ENCODE peak calls at places on chromosomes 16 and 17, in four cellular contexts. One of them, this sample, is unnamed.

GRCh38 chr17:52938623-52939230 is 780.2 kb upstream of the CA10 start:
- DNase-seq in sciatic nerve: no peak
- DNase-seq in endodermal cell: no peak
- DNase-seq in nephron progenitor cell: no peak
- DNase-seq in this sample: no peak

GRCh38 chr17:76125391-76125675 is 15.7 kb downstream of the FOXJ1 start:
- DNase-seq in sciatic nerve: no peak
- DNase-seq in endodermal cell: no peak
- DNase-seq in nephron progenitor cell: no peak
- DNase-seq in this sample: no peak

GRCh38 chr17:73838815-73839214 is 194.6 kb upstream of the SDK2 start:
- DNase-seq in sciatic nerve: no peak
- DNase-seq in endodermal cell: no peak
- DNase-seq in nephron progenitor cell: no peak
- DNase-seq in this sample: no peak

GRCh38 chr17:61201211-61201610 is 198.4 kb upstream of the TBX2 start:
- DNase-seq in sciatic nerve: no peak
- DNase-seq in endodermal cell: no peak
- DNase-seq in nephron progenitor cell: no peak
- DNase-seq in this sample: peak; percentile 90

GRCh38 chr16:65919977-65920376 is 446.5 kb upstream of the CDH5 start:
- DNase-seq in sciatic nerve: no peak
- DNase-seq in endodermal cell: no peak
- DNase-seq in nephron progenitor cell: no peak
- DNase-seq in this sample: no peak

GRCh38 chr17:78129385-78130079 is 977 bp upstream of the TMC6 start:
- DNase-seq in sciatic nerve: peak; percentile 60
- DNase-seq in endodermal cell: peak; percentile 70
- DNase-seq in nephron progenitor cell: no peak
- DNase-seq in this sample: no peak

GRCh38 chr17:81902653-81903414 is 796 bp downstream of the NPB start:
- DNase-seq in sciatic nerve: no peak
- DNase-seq in endodermal cell: peak; percentile 81
- DNase-seq in nephron progenitor cell: no peak
- DNase-seq in this sample: no peak

GRCh38 chr17:6779411-6779810 is 3.4 kb downstream of the FBXO39 start:
- DNase-seq in sciatic nerve: no peak
- DNase-seq in endodermal cell: no peak
- DNase-seq in nephron progenitor cell: no peak
- DNase-seq in this sample: no peak

GRCh38 chr16:75555707-75556512 is at the start of gene TMEM231:
- DNase-seq in sciatic nerve: peak; percentile 98
- DNase-seq in endodermal cell: peak; percentile 99
- DNase-seq in nephron progenitor cell: peak; percentile 98
- DNase-seq in this sample: peak; percentile 89

GRCh38 chr16:49884033-49884707 is 28.3 kb upstream of the ZNF423 start:
- DNase-seq in sciatic nerve: no peak
- DNase-seq in endodermal cell: no peak
- DNase-seq in nephron progenitor cell: no peak
- DNase-seq in this sample: peak; percentile 8

GRCh38 chr17:11278186-11278983 is 37.4 kb downstream of the SHISA6 start:
- DNase-seq in sciatic nerve: no peak
- DNase-seq in endodermal cell: no peak
- DNase-seq in nephron progenitor cell: no peak
- DNase-seq in this sample: no peak

GRCh38 chr16:9048302-9048700 is 43.1 kb upstream of the HAPSTR1 start:
- DNase-seq in sciatic nerve: no peak
- DNase-seq in endodermal cell: no peak
- DNase-seq in nephron progenitor cell: no peak
- DNase-seq in this sample: no peak

GRCh38 chr16:76176616-76177015 is 100.6 kb upstream of the CNTNAP4 start:
- DNase-seq in sciatic nerve: no peak
- DNase-seq in endodermal cell: no peak
- DNase-seq in nephron progenitor cell: no peak
- DNase-seq in this sample: no peak

GRCh38 chr16:72198021-72198420 is 26.1 kb upstream of the PMFBP1 start:
- DNase-seq in sciatic nerve: peak; percentile 72
- DNase-seq in endodermal cell: no peak
- DNase-seq in nephron progenitor cell: peak; percentile 21
- DNase-seq in this sample: peak; percentile 82

GRCh38 chr16:2468725-2469398 is 2.2 kb upstream of the NTN3 start:
- DNase-seq in sciatic nerve: peak; percentile 57
- DNase-seq in endodermal cell: peak; percentile 66
- DNase-seq in nephron progenitor cell: peak; percentile 49
- DNase-seq in this sample: no peak

GRCh38 chr16:23700509-23700908 is 12.5 kb downstream of the ERN2 start:
- DNase-seq in sciatic nerve: no peak
- DNase-seq in endodermal cell: peak; percentile 82
- DNase-seq in nephron progenitor cell: peak; percentile 14
- DNase-seq in this sample: no peak

GRCh38 chr16:79758615-79759346 is 158.2 kb upstream of the MAF start:
- DNase-seq in sciatic nerve: no peak
- DNase-seq in endodermal cell: no peak
- DNase-seq in nephron progenitor cell: no peak
- DNase-seq in this sample: no peak

GRCh38 chr17:29196784-29197515 is 16.8 kb upstream of the MYO18A start:
- DNase-seq in sciatic nerve: no peak
- DNase-seq in endodermal cell: peak; percentile 54
- DNase-seq in nephron progenitor cell: no peak
- DNase-seq in this sample: no peak

GRCh38 chr17:69900829-69901228 is 174.2 kb upstream of the KCNJ16 start:
- DNase-seq in sciatic nerve: no peak
- DNase-seq in endodermal cell: no peak
- DNase-seq in nephron progenitor cell: no peak
- DNase-seq in this sample: no peak

GRCh38 chr16:8941718-8942344 is 21.9 kb downstream of the USP7 start:
- DNase-seq in sciatic nerve: no peak
- DNase-seq in endodermal cell: no peak
- DNase-seq in nephron progenitor cell: no peak
- DNase-seq in this sample: no peak

GRCh38 chr16:4200781-4201137 is 41.1 kb downstream of the SRL start:
- DNase-seq in sciatic nerve: no peak
- DNase-seq in endodermal cell: no peak
- DNase-seq in nephron progenitor cell: no peak
- DNase-seq in this sample: peak; percentile 56

GRCh38 chr16:1787322-1788094 is 4.7 kb downstream of the NUBP2 start:
- DNase-seq in sciatic nerve: peak; percentile 56
- DNase-seq in endodermal cell: no peak
- DNase-seq in nephron progenitor cell: peak; percentile 3
- DNase-seq in this sample: no peak

GRCh38 chr17:80698297-80698696 is 153.7 kb downstream of the RPTOR start:
- DNase-seq in sciatic nerve: no peak
- DNase-seq in endodermal cell: no peak
- DNase-seq in nephron progenitor cell: no peak
- DNase-seq in this sample: no peak

This sample was measured in fibroblast of the aortic adventitia.